ENCODE peak calls at places on chromosomes 4 and X, in four cellular contexts. O is neural progenitor cell, E is tibial artery, D is endodermal cell. M is an unnamed sample. For H3K9me3, the result is how much of the 10 kb centered on the place peaks cover.

GRCh38 chr4:152678841-152679240 is 956 bp downstream of the TMEM154 start:
- DNase-seq in E (no peak), O (peak), D (no peak), M (no peak)

GRCh38 chrX:30156009-30156408 is 59.4 kb upstream of the MAGEB2 start:
- DNase-seq in E (no peak), D (no peak), O (no peak), M (no peak)

GRCh38 chr4:164926301-164926700 is 49.3 kb downstream of the APELA start:
- DNase-seq in E (no peak), O (no peak), D (no peak), M (no peak)

GRCh38 chr4:186144180-186144579 is 39.7 kb downstream of the FAM149A start:
- DNase-seq in D (no peak), O (peak), E (peak), M (no peak)

GRCh38 chr4:124144302-124144701 is 568.2 kb downstream of the ANKRD50 start:
- DNase-seq in D (no peak), O (no peak), E (no peak), M (no peak)

GRCh38 chrX:30577362-30577961 is at the start of gene TASL:
- DNase-seq in E (no peak), D (no peak), O (no peak), M (peak)

GRCh38 chrX:2552621-2553297 is 52.0 kb upstream of the DHRSX start:
- DNase-seq in D (no peak), E (no peak), O (no peak), M (no peak)

GRCh38 chr4:20612313-20612712 is 87.9 kb upstream of the PACRGL start:
- DNase-seq in D (no peak), O (no peak), E (no peak), M (no peak)

GRCh38 chrX:57821703-57822375 is 88.4 kb downstream of the ZXDA start:
- DNase-seq in O (peak), E (no peak), D (peak), M (peak)

GRCh38 chr4:47221721-47222120 is 190.4 kb downstream of the GABRB1 start:
- DNase-seq in E (no peak), D (no peak), O (no peak), M (no peak)

GRCh38 chr4:181684310-181684709 is 558.9 kb upstream of the TENM3 start:
- DNase-seq in O (no peak), E (no peak), D (no peak), M (no peak)

GRCh38 chr4:140533951-140534480 is 10.0 kb downstream of the ELMOD2 start:
- DNase-seq in E (no peak), O (no peak), D (no peak), M (no peak)

GRCh38 chrX:153626025-153626633 is 20.9 kb upstream of the DUSP9 start:
- DNase-seq in E (no peak), O (no peak), D (no peak), M (no peak)

GRCh38 chrX:119758682-119759332 is 419 bp downstream of the SOWAHD start:
- DNase-seq in O (peak), E (no peak), D (peak), M (peak)

GRCh38 chrX:136810493-136810892 is 29.8 kb upstream of the ARHGEF6 start:
- DNase-seq in O (no peak), D (no peak), E (no peak), M (no peak)

GRCh38 chr4:62014982-62015739 is 815.0 kb downstream of the ADGRL3 start:
- DNase-seq in E (no peak), D (no peak), O (no peak), M (no peak)

GRCh38 chr4:188869581-188869980 is 730.3 kb downstream of the TRIML1 start:
- DNase-seq in D (no peak), O (no peak), E (no peak), M (no peak)

GRCh38 chr4:92014060-92014459 is 289.7 kb upstream of the GRID2 start:
- DNase-seq in O (no peak), D (no peak), E (no peak), M (no peak)

GRCh38 chrX:152635941-152636340 is 1.8 kb upstream of the GABRQ start:
- DNase-seq in E (no peak), D (peak), O (peak), M (no peak)

GRCh38 chrX:38044682-38045081 is 38.3 kb downstream of the SYTL5 start:
- DNase-seq in D (no peak), O (no peak), E (no peak), M (no peak)

GRCh38 chr4:143482753-143483362 is 30.6 kb upstream of the SMARCA5 start:
- DNase-seq in E (no peak), D (no peak), O (peak), M (no peak)

GRCh38 chr4:84279678-84280077 is 219.4 kb downstream of the NKX6-1 start:
- DNase-seq in E (no peak), D (no peak), O (no peak), M (no peak)

GRCh38 chrX:108270739-108271396 is 167.4 kb downstream of the COL4A6 start:
- DNase-seq in D (no peak), O (no peak), E (no peak), M (no peak)

GRCh38 chr4:31078661-31079060 is 358.5 kb downstream of the PCDH7 start:
- DNase-seq in O (no peak), E (no peak), D (no peak), M (no peak)

GRCh38 chr4:6885953-6886557 is 23.6 kb upstream of the TBC1D14 start:
- DNase-seq in E (peak), O (no peak), D (no peak), M (no peak)

GRCh38 chr4:72846280-72847111 is 223.0 kb downstream of the COX18 start:
- DNase-seq in E (no peak), O (peak), D (peak), M (no peak)

GRCh38 chr4:66555301-66555700 is 885.0 kb upstream of the EPHA5 start:
- DNase-seq in O (no peak), D (no peak), E (no peak), M (no peak)

GRCh38 chrX:152893631-152894610 is 3.9 kb upstream of the ZNF185 start:
- DNase-seq in E (no peak), D (peak), O (no peak), M (no peak)

GRCh38 chrX:67583171-67583570 is 39.4 kb downstream of the AR start:
- DNase-seq in E (no peak), D (no peak), O (no peak), M (no peak)

GRCh38 chr4:139768366-139768765 is 102.7 kb downstream of the MGST2 start:
- DNase-seq in E (no peak), O (no peak), D (no peak), M (no peak)

GRCh38 chrX:11458175-11458574 is 165.0 kb downstream of the AMELX start:
- DNase-seq in D (no peak), E (peak), O (no peak), M (no peak)
- H3K9me3 ChIP-seq in D (under half), E (under half), O (under half), M (under half)

DNA sequence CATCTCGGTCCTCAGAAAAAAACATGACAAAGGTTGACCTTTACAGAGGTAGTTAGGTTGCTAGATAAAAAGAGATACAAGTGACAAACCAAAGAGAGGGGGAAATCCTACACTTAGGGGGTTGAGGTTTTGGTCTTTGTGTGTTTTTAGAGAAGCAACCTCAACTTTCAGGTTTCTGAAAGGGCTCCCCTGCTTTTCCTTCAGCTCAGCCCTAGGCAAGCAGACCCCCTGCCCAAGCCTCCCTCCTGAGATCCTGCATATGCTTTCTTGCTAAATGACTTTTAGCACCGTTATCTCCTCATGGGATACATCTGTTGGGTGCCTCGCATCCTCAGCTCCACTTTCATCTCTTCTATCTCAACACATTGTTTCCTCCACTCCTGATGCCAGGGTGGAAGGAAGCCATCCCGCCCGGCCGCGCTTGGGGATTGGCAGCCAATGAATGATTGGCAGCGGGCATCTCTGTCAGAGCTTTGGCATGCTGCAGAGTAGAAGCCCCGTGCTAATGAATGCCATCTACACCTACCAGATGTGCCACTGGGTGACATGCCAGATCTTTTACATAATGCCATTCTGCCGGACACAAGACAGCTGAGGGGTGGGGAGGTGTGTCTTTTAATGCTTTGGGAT is 15.0 kb upstream of the PRDM8 start:
- DNase-seq in E (no peak), D (no peak), O (no peak), M (peak)
- H3K27ac ChIP-seq in E (no peak), D (no peak), O (no peak), M (peak)

GRCh38 chrX:81291996-81292395 is 90.1 kb downstream of the SH3BGRL start:
- DNase-seq in E (no peak), O (no peak), D (no peak), M (no peak)
- H3K9me3 ChIP-seq in E (under half), O (under half), D (under half), M (under half)

GRCh38 chr4:158159054-158159717 is 13.6 kb downstream of the GASK1B start:
- DNase-seq in O (no peak), E (no peak), D (no peak), M (no peak)
- H3K27ac ChIP-seq in O (no peak), E (peak), D (no peak), M (no peak)

GRCh38 chr4:159685406-159686092 is 582.7 kb downstream of the RAPGEF2 start:
- DNase-seq in D (no peak), E (no peak), O (peak), M (no peak)
- H3K9me3 ChIP-seq in D (under half), E (under half), O (under half), M (under half)

DNA sequence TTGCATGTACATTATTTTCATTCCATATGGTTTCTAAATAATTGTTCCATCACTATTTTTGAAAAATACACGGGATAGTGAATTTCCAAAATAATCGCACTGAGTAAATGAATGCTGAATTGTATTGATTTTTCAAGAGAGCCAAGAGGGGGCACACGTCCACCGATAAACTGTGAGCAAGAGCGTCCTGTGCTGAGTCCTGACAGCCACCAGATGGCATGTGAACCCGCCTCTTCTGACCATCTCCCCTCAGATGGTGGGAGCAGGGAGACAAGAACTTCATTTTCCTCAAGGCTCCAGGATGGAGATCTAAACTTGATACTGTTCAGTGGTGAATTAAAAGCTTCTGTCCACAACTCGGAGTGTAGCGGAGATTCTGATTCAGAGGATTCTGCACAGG is 30.6 kb upstream of the IL9R start:
- DNase-seq in D (peak), E (no peak), O (peak), M (peak)
- H3K27ac ChIP-seq in D (no peak), E (no peak), O (no peak), M (no peak)

GRCh38 chrX:135697614-135698013 is 15.8 kb upstream of the CT45A1 start:
- DNase-seq in E (no peak), D (no peak), O (no peak), M (no peak)
- H3K9me3 ChIP-seq in E (under half), D (under half), O (under half), M (under half)

GRCh38 chrX:9349572-9350259 is 115.1 kb upstream of the TBL1X start:
- DNase-seq in O (no peak), E (no peak), D (no peak), M (no peak)
- H3K27ac ChIP-seq in O (no peak), E (no peak), D (no peak), M (no peak)

GRCh38 chr4:294732-295131 is 10.5 kb downstream of the ZNF732 start:
- DNase-seq in D (no peak), E (no peak), O (no peak), M (no peak)
- H3K9me3 ChIP-seq in D (half or more), E (under half), O (under half), M (under half)

M was measured in CD4-positive, alpha-beta memory T cell.